ENCODE peak calls at places on chromosomes 1 and 21, in six cellular contexts. I is ovary, A is transverse colon, P is tibial nerve, E is esophagus muscularis mucosa, U is K562. M is an unnamed sample. For H3K36me3, the result is how much of the 10 kb centered on the place peaks cover.

GRCh38 chr1:199009447-199009846 is 370.6 kb downstream of the PTPRC start:
- DNase-seq in I (no peak), P (no peak), A (no peak), E (no peak), U (no peak), M (no peak)

GRCh38 chr1:234957330-234958065 is 171.1 kb downstream of the TOMM20 start:
- DNase-seq in E (no peak), P (no peak), I (peak), U (peak), A (peak), M (peak)

GRCh38 chr1:203351037-203351625 is at the start of gene FMOD:
- DNase-seq in P (peak), A (peak), E (no peak), U (peak), I (peak), M (peak)

GRCh38 chr1:179121159-179121938 is 39.5 kb downstream of the TOR3A start:
- DNase-seq in P (no peak), E (no peak), I (no peak), A (peak), U (peak), M (no peak)

GRCh38 chr1:2894381-2895041 is 93.0 kb upstream of the TTC34 start:
- DNase-seq in I (no peak), P (no peak), U (no peak), A (no peak), E (no peak), M (no peak)

GRCh38 chr1:225772323-225772768 is 5.3 kb upstream of the SRP9 start:
- DNase-seq in E (no peak), P (peak), A (peak), I (peak), U (peak), M (peak)

GRCh38 chr1:20080441-20081330 is 10.7 kb downstream of the PLA2G5 start:
- DNase-seq in U (no peak), P (no peak), E (no peak), A (no peak), I (no peak), M (no peak)

GRCh38 chr21:28561772-28562171 is 430.9 kb downstream of the LTN1 start:
- DNase-seq in A (no peak), E (no peak), I (no peak), U (no peak), P (no peak), M (no peak)

GRCh38 chr21:32316363-32317215 is 17.9 kb downstream of the MRAP start:
- DNase-seq in A (no peak), P (no peak), U (no peak), E (no peak), I (no peak), M (no peak)

GRCh38 chr1:231541842-231542241 is 13.4 kb downstream of the TSNAX start:
- DNase-seq in U (no peak), I (no peak), P (no peak), A (no peak), E (no peak), M (no peak)

GRCh38 chr21:17688912-17689874 is 76.5 kb upstream of the BTG3 start:
- DNase-seq in I (peak), U (peak), E (no peak), A (peak), P (no peak), M (peak)

GRCh38 chr21:39533545-39534226 is 79.1 kb upstream of the B3GALT5 start:
- DNase-seq in U (no peak), A (no peak), E (no peak), P (no peak), I (no peak), M (no peak)

GRCh38 chr1:44926311-44926781 is 60.0 kb downstream of the EIF2B3 start:
- DNase-seq in U (no peak), I (no peak), A (no peak), E (no peak), P (no peak), M (no peak)

GRCh38 chr1:21590116-21590905 is 78.8 kb downstream of the RAP1GAP start:
- DNase-seq in U (no peak), A (no peak), I (no peak), P (no peak), E (no peak), M (no peak)

GRCh38 chr21:38945536-38946245 is 140.0 kb downstream of the ETS2 start:
- DNase-seq in P (no peak), A (no peak), E (no peak), U (no peak), I (no peak), M (no peak)

GRCh38 chr1:82317671-82318070 is 516.9 kb downstream of the ADGRL2 start:
- DNase-seq in I (no peak), U (no peak), P (no peak), A (no peak), E (no peak), M (no peak)

GRCh38 chr1:205961405-205961804 is 18.1 kb upstream of the SLC26A9 start:
- DNase-seq in E (no peak), I (no peak), A (no peak), U (no peak), P (no peak), M (no peak)

GRCh38 chr1:12315126-12315525 is 85.3 kb downstream of the VPS13D start:
- DNase-seq in U (no peak), I (no peak), E (no peak), A (no peak), P (no peak), M (no peak)

DNA sequence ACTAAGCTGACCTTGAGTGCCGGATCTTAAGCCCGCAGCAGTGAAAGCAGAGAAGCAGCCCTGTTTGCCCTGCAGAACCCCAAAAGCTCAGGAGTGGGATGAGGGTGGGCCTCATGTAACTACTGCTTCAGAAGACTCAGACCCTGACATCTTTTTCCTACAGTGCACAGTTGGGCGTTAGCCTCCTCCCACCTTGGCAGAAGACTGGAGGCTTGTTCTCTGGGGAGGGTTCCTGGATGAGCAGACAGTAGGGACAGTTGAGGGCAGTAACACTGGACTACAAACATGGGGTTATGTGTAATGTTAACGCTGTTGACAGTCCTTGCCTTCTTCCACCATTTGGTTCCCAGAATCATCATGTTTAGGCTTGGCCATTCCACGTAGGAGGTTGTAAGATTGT is 9.6 kb downstream of the CTPS1 start:
- DNase-seq in A (no peak), E (no peak), U (no peak), P (no peak), I (no peak), M (no peak)
- H3K36me3 ChIP-seq in A (under half), E (half or more), U (half or more), P (half or more), I (under half), M (half or more)

GRCh38 chr1:185676969-185677368 is 57.2 kb upstream of the HMCN1 start:
- DNase-seq in E (no peak), A (no peak), I (no peak), U (no peak), P (no peak), M (no peak)

GRCh38 chr1:185672719-185673360 is 61.4 kb upstream of the HMCN1 start:
- DNase-seq in P (no peak), U (no peak), I (no peak), E (no peak), A (no peak), M (peak)

GRCh38 chr1:185670187-185670627 is 64.0 kb upstream of the HMCN1 start:
- DNase-seq in A (peak), E (no peak), I (no peak), P (no peak), U (peak), M (peak)

GRCh38 chr1:185679220-185679619 is 55.0 kb upstream of the HMCN1 start:
- DNase-seq in E (no peak), A (no peak), I (no peak), U (no peak), P (no peak), M (no peak)

GRCh38 chr1:185674201-185674600 is 60.0 kb upstream of the HMCN1 start:
- DNase-seq in E (no peak), U (no peak), I (no peak), A (no peak), P (no peak), M (no peak)
- TF ChIP-seq EP300 in E (no peak), U (no peak), I (no peak), A (no peak), P (peak), M (no peak)

GRCh38 chr1:37872692-37873091 is 13.3 kb upstream of the MTF1 start:
- DNase-seq in P (no peak), A (no peak), U (no peak), E (no peak), I (no peak), M (no peak)

GRCh38 chr1:37866491-37866890 is 7.1 kb upstream of the MTF1 start:
- DNase-seq in E (no peak), U (no peak), I (no peak), P (no peak), A (no peak), M (no peak)

GRCh38 chr1:37865348-37866119 is 6.1 kb upstream of the MTF1 start:
- DNase-seq in U (peak), P (no peak), E (no peak), I (no peak), A (no peak), M (no peak)

GRCh38 chr1:37868466-37868865 is 9.1 kb upstream of the MTF1 start:
- DNase-seq in U (no peak), P (no peak), A (no peak), E (no peak), I (no peak), M (no peak)

DNA sequence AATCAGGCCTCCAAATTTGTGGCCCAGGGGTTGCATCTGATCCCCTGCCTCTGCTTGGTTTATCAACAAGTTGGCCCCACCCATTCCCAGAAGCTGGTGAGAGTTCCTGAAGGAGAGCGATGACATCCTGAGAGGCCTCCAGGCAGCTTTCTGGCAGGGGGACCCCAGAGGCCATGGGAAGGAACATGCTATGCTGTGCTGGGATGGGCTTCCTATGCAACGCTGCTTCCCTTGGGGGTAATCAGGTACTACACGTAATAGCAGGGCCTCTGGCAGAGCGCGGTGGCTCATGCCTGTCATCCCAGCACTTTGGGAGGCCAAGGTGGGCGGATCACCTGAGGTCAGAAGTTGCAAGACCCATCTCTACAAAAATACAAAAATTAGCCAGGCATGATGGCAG is 8.4 kb upstream of the MTF1 start:
- DNase-seq in A (no peak), I (no peak), E (no peak), P (no peak), U (peak), M (no peak)
- H3K36me3 ChIP-seq in A (half or more), I (under half), E (half or more), P (half or more), U (half or more), M (half or more)

DNA sequence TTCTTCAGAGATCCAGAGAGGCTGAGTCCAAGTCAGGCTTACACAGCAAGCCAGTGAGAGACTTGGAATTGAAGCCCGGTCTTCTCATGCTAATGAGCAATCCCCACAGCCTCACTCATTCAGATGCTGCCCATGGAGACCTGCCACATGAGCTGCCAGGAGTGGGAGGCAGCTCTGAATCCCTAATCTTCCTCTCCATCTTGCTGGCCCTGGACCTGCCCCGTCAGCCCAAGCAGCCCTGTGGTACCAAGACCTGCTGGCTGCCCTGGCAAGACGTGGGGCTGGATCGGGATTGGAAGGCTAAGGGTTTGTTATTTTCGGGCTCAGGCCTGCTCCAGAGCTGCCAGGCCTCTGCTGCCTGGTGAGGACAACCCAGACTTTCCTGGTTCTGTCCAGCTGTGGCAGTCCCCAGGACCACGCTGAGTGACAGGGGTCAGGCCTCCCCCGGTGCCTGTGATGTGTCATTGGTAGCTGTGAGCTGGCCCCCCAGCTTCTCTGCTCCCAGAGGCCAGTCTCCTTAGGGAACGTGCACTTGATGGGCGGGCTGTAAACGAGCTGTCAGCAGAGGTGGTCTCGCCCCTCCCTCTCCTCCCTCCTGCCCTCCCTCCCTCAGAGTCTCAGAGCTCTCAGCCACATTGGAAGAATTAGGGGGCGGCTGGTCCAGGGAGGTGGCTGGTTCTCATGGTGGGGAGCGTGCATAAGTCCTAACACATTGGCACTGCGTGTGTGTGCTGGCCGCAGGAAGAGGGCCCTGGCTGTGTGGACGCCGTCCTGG is 135.1 kb downstream of the FOXD2 start:
- DNase-seq in A (no peak), E (no peak), U (no peak), I (no peak), P (no peak), M (no peak)
- TF ChIP-seq EP300 in A (no peak), E (no peak), U (no peak), I (no peak), P (no peak), M (no peak)

DNA sequence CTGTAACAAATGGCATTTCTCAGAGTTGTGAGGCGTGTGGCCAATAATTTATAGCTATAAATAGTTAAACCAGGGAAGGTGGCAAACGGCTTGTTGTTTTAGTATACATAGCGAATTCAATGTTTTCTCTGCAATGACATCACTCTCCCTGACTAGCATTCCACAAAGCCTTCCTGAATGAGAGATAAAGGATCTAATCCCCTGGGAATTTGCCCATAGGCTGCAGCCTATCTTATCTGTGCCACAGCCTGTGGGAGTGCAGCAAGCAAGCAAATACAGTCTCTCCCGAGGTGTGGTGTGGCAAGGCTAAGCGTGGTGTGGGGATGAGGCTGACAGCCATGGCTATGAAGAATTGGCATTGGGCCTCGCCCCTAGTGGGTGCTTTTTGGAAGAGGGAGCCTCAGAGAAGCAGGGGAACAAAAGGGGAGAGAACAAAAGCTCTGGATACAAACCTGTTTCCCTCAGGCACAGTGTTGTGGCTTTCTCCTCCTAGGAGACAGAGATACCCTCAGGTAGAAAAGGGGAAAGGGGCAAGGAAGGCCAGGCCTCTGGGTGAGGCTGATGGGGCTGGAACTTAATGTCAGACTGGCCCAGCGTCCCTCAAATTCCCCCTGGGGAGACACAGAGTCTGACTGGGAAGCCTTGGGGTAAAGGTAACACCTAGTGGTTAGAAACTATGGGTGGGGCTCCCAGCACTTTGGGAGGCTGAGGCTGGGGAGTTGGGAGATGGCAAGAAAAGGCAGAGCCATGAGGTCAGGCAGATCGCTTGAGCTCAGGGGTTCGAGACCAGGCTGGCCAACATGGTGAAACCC is 8.9 kb downstream of the TAGLN2 start:
- DNase-seq in U (no peak), I (no peak), A (no peak), E (no peak), P (no peak), M (peak)
- H3K36me3 ChIP-seq in U (half or more), I (under half), A (under half), E (under half), P (half or more), M (half or more)

DNA sequence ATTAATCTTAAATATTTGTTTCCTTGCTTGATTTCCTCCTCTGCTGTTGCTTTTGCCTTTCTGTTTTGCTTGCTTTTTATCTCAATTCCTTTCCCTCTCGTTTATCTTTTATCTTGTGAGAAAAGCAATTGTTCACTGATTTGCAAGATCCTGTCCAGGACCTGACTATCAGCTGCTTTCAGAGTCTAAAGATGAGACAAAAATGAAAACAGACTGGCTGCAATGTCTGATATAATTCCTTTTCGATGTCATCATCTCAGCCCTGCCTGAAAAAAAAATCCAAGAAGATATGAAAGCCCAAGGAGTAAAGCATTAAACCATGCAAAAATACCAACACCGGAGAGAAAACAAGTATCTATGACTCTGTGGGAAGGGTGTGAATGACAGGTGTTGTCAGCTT is 225.5 kb downstream of the PATJ start:
- DNase-seq in I (no peak), U (no peak), E (no peak), P (no peak), A (no peak), M (no peak)
- TF ChIP-seq EP300 in I (no peak), U (no peak), E (no peak), P (no peak), A (no peak), M (no peak)

DNA sequence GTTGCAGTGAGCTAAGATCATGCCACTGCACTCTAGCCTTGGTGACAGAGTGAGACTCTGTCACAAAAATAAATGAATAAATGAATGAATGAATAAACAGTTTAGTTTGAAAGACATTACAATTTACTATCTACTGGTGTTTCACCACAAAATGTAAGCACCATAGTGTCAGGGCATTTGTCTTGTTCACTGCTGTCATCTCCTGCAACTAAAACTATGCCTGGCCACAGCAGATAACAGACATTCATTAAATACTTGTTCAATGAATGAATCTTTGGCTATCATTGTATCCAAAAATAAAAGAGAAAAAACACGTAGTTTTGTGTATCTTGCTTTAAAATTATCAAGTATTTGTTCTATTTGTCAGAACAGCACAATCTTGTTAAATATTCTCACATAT is 32.5 kb downstream of the SASS6 start:
- DNase-seq in P (no peak), A (no peak), E (no peak), U (peak), I (no peak), M (no peak)
- H3K36me3 ChIP-seq in P (half or more), A (under half), E (half or more), U (half or more), I (under half), M (half or more)